ENCODE peak calls at places on chromosomes 2 and 18, in ten cellular contexts. W is T-helper 1 cell, V is HFFc6, I is HS-5, M is progenitor cell of endocrine pancreas, P is hepatic stellate cell, J is left lung, S is posterior cingulate gyrus, F is SHP77, D is NCI-H2029. N is an unnamed sample.

GRCh38 chr2:28269019-28269784 is 123.5 kb upstream of the FOSL2 start:
- DNase-seq in W (no peak), V (peak), I (no peak), M (no peak), P (no peak), J (no peak), S (no peak), F (no peak), D (no peak), N (no peak)

GRCh38 chr2:196959750-196960392 is 33.4 kb upstream of the PGAP1 start:
- DNase-seq in W (no peak), V (no peak), I (no peak), M (no peak), P (no peak), J (no peak), S (no peak), F (no peak), D (peak), N (no peak)

GRCh38 chr2:230441188-230441897 is 25.3 kb downstream of the SP100 start:
- DNase-seq in W (no peak), V (no peak), I (no peak), M (no peak), P (no peak), J (no peak), S (no peak), F (no peak), D (no peak), N (peak)

GRCh38 chr2:238998775-238999174 is 150.9 kb downstream of the TWIST2 start:
- DNase-seq in W (no peak), V (no peak), I (no peak), M (no peak), P (no peak), J (no peak), S (no peak), F (no peak), D (no peak), N (no peak)

GRCh38 chr2:145918951-145919350 is 1399.0 kb upstream of the ZEB2 start:
- DNase-seq in W (no peak), V (no peak), I (no peak), M (no peak), P (no peak), J (no peak), S (no peak), F (no peak), D (no peak), N (no peak)

GRCh38 chr2:233210843-233211600 is 40.5 kb upstream of the ATG16L1 start:
- DNase-seq in W (no peak), V (peak), I (peak), M (no peak), P (peak), J (peak), S (peak), F (no peak), D (peak), N (no peak)

GRCh38 chr2:69381337-69381737 is 5.7 kb downstream of the GFPT1 start:
- DNase-seq in W (no peak), V (no peak), I (no peak), M (no peak), P (peak), J (no peak), S (no peak), F (no peak), D (no peak), N (no peak)

GRCh38 chr2:207245526-207245925 is 79.8 kb upstream of the KLF7 start:
- DNase-seq in W (no peak), V (no peak), I (no peak), M (no peak), P (no peak), J (no peak), S (no peak), F (no peak), D (no peak), N (no peak)

GRCh38 chr2:173681891-173682655 is 283.1 kb downstream of the SP3 start:
- DNase-seq in W (no peak), V (no peak), I (no peak), M (no peak), P (no peak), J (no peak), S (no peak), F (no peak), D (no peak), N (no peak)

GRCh38 chr2:233492078-233492477 is 74.5 kb downstream of the USP40 start:
- DNase-seq in W (no peak), V (no peak), I (no peak), M (no peak), P (no peak), J (no peak), S (no peak), F (no peak), D (no peak), N (no peak)

GRCh38 chr2:38982497-38982896 is 92.8 kb downstream of the ARHGEF33 start:
- DNase-seq in W (no peak), V (no peak), I (no peak), M (no peak), P (no peak), J (no peak), S (no peak), F (no peak), D (no peak), N (no peak)

GRCh38 chr18:2846241-2846637 is 567 bp upstream of the EMILIN2 start:
- DNase-seq in W (no peak), V (no peak), I (no peak), M (no peak), P (peak), J (peak), S (no peak), F (no peak), D (no peak), N (no peak)

GRCh38 chr2:63056309-63057065 is 5.9 kb downstream of the OTX1 start:
- DNase-seq in W (no peak), V (no peak), I (no peak), M (no peak), P (no peak), J (no peak), S (no peak), F (no peak), D (no peak), N (no peak)

GRCh38 chr2:70942900-70943871 is 7.5 kb downstream of the ATP6V1B1 start:
- DNase-seq in W (no peak), V (no peak), I (no peak), M (no peak), P (no peak), J (no peak), S (no peak), F (no peak), D (no peak), N (no peak)

GRCh38 chr2:75483878-75484277 is 76.9 kb downstream of the EVA1A start:
- DNase-seq in W (no peak), V (no peak), I (no peak), M (no peak), P (no peak), J (no peak), S (no peak), F (no peak), D (no peak), N (no peak)

GRCh38 chr2:238821391-238821790 is 26.5 kb upstream of the TWIST2 start:
- DNase-seq in W (no peak), V (peak), I (no peak), M (no peak), P (no peak), J (no peak), S (no peak), F (no peak), D (no peak), N (no peak)

GRCh38 chr2:33225350-33225749 is 251.1 kb upstream of the RASGRP3 start:
- DNase-seq in W (no peak), V (no peak), I (no peak), M (no peak), P (no peak), J (no peak), S (no peak), F (no peak), D (no peak), N (no peak)

GRCh38 chr18:74715865-74716712 is 118.4 kb downstream of the ZNF407 start:
- DNase-seq in W (no peak), V (no peak), I (no peak), M (no peak), P (no peak), J (no peak), S (no peak), F (no peak), D (no peak), N (no peak)

GRCh38 chr2:207122914-207123744 is 42.6 kb downstream of the KLF7 start:
- DNase-seq in W (no peak), V (no peak), I (no peak), M (no peak), P (no peak), J (no peak), S (no peak), F (no peak), D (no peak), N (no peak)

N was measured in T-helper 9 cell.